ENCODE peak calls at places on chromosome 17, in eight cellular contexts. One of them, this sample, is unnamed.

GRCh38 chr17:3803308-3803640 is 2.3 kb upstream of the ITGAE start:
- DNase-seq in RWPE1: no peak
- DNase-seq in CD8-positive, alpha-beta T cell: no peak
- DNase-seq in kidney: no peak
- DNase-seq in psoas muscle: no peak
- DNase-seq in suprapubic skin: no peak
- DNase-seq in heart left ventricle: no peak
- DNase-seq in lower lobe of right lung: no peak
- DNase-seq in this sample: no peak

GRCh38 chr17:75778861-75779249 is 5.8 kb upstream of the UNK start:
- DNase-seq in RWPE1: no peak
- DNase-seq in CD8-positive, alpha-beta T cell: peak
- DNase-seq in kidney: no peak
- DNase-seq in psoas muscle: no peak
- DNase-seq in suprapubic skin: peak
- DNase-seq in heart left ventricle: no peak
- DNase-seq in lower lobe of right lung: peak
- DNase-seq in this sample: no peak

GRCh38 chr17:31534223-31534888 is 142.9 kb downstream of the RAB11FIP4 start:
- DNase-seq in RWPE1: no peak
- DNase-seq in CD8-positive, alpha-beta T cell: no peak
- DNase-seq in kidney: no peak
- DNase-seq in psoas muscle: no peak
- DNase-seq in suprapubic skin: no peak
- DNase-seq in heart left ventricle: no peak
- DNase-seq in lower lobe of right lung: no peak
- DNase-seq in this sample: no peak

GRCh38 chr17:9532715-9533114 is 42.9 kb downstream of the STX8 start:
- DNase-seq in RWPE1: no peak
- DNase-seq in CD8-positive, alpha-beta T cell: no peak
- DNase-seq in kidney: no peak
- DNase-seq in psoas muscle: no peak
- DNase-seq in suprapubic skin: no peak
- DNase-seq in heart left ventricle: no peak
- DNase-seq in lower lobe of right lung: no peak
- DNase-seq in this sample: no peak

GRCh38 chr17:32349503-32349853 is 479 bp upstream of the ZNF207 start:
- DNase-seq in RWPE1: no peak
- DNase-seq in CD8-positive, alpha-beta T cell: no peak
- DNase-seq in kidney: no peak
- DNase-seq in psoas muscle: no peak
- DNase-seq in suprapubic skin: no peak
- DNase-seq in heart left ventricle: no peak
- DNase-seq in lower lobe of right lung: no peak
- DNase-seq in this sample: peak

GRCh38 chr17:12952012-12952411 is 65.8 kb downstream of the ELAC2 start:
- DNase-seq in RWPE1: no peak
- DNase-seq in CD8-positive, alpha-beta T cell: no peak
- DNase-seq in kidney: no peak
- DNase-seq in psoas muscle: no peak
- DNase-seq in suprapubic skin: no peak
- DNase-seq in heart left ventricle: no peak
- DNase-seq in lower lobe of right lung: no peak
- DNase-seq in this sample: no peak

GRCh38 chr17:38705803-38706624 is 941 bp downstream of the MLLT6 start:
- DNase-seq in RWPE1: peak
- DNase-seq in CD8-positive, alpha-beta T cell: peak
- DNase-seq in kidney: peak
- DNase-seq in psoas muscle: peak
- DNase-seq in suprapubic skin: no peak
- DNase-seq in heart left ventricle: peak
- DNase-seq in lower lobe of right lung: peak
- DNase-seq in this sample: peak

GRCh38 chr17:43328650-43329049 is 70.1 kb upstream of the ARL4D start:
- DNase-seq in RWPE1: no peak
- DNase-seq in CD8-positive, alpha-beta T cell: no peak
- DNase-seq in kidney: no peak
- DNase-seq in psoas muscle: no peak
- DNase-seq in suprapubic skin: no peak
- DNase-seq in heart left ventricle: no peak
- DNase-seq in lower lobe of right lung: no peak
- DNase-seq in this sample: no peak

GRCh38 chr17:40818733-40819527 is 3.5 kb downstream of the KRT10 start:
- DNase-seq in RWPE1: peak
- DNase-seq in CD8-positive, alpha-beta T cell: peak
- DNase-seq in kidney: peak
- DNase-seq in psoas muscle: peak
- DNase-seq in suprapubic skin: peak
- DNase-seq in heart left ventricle: peak
- DNase-seq in lower lobe of right lung: peak
- DNase-seq in this sample: peak

GRCh38 chr17:8745586-8746500 is 1.2 kb upstream of the CCDC42 start:
- DNase-seq in RWPE1: peak
- DNase-seq in CD8-positive, alpha-beta T cell: peak
- DNase-seq in kidney: peak
- DNase-seq in psoas muscle: peak
- DNase-seq in suprapubic skin: no peak
- DNase-seq in heart left ventricle: peak
- DNase-seq in lower lobe of right lung: peak
- DNase-seq in this sample: peak

GRCh38 chr17:3916013-3916696 is at the start of gene P2RX1:
- DNase-seq in RWPE1: no peak
- DNase-seq in CD8-positive, alpha-beta T cell: no peak
- DNase-seq in kidney: no peak
- DNase-seq in psoas muscle: no peak
- DNase-seq in suprapubic skin: no peak
- DNase-seq in heart left ventricle: peak
- DNase-seq in lower lobe of right lung: peak
- DNase-seq in this sample: no peak

GRCh38 chr17:40251576-40251975 is 32.5 kb downstream of the WIPF2 start:
- DNase-seq in RWPE1: peak
- DNase-seq in CD8-positive, alpha-beta T cell: no peak
- DNase-seq in kidney: no peak
- DNase-seq in psoas muscle: no peak
- DNase-seq in suprapubic skin: peak
- DNase-seq in heart left ventricle: no peak
- DNase-seq in lower lobe of right lung: no peak
- DNase-seq in this sample: no peak

GRCh38 chr17:60231234-60231633 is 81.5 kb downstream of the CA4 start:
- DNase-seq in RWPE1: peak
- DNase-seq in CD8-positive, alpha-beta T cell: no peak
- DNase-seq in kidney: no peak
- DNase-seq in psoas muscle: no peak
- DNase-seq in suprapubic skin: no peak
- DNase-seq in heart left ventricle: no peak
- DNase-seq in lower lobe of right lung: no peak
- DNase-seq in this sample: peak

GRCh38 chr17:40553694-40554534 is 11.4 kb downstream of the CCR7 start:
- DNase-seq in RWPE1: no peak
- DNase-seq in CD8-positive, alpha-beta T cell: no peak
- DNase-seq in kidney: peak
- DNase-seq in psoas muscle: peak
- DNase-seq in suprapubic skin: peak
- DNase-seq in heart left ventricle: peak
- DNase-seq in lower lobe of right lung: no peak
- DNase-seq in this sample: peak

GRCh38 chr17:74453665-74454196 is 12.7 kb upstream of the CD300A start:
- DNase-seq in RWPE1: peak
- DNase-seq in CD8-positive, alpha-beta T cell: peak
- DNase-seq in kidney: no peak
- DNase-seq in psoas muscle: no peak
- DNase-seq in suprapubic skin: no peak
- DNase-seq in heart left ventricle: no peak
- DNase-seq in lower lobe of right lung: no peak
- DNase-seq in this sample: peak

GRCh38 chr17:76572201-76572910 is 13.3 kb downstream of the ST6GALNAC2 start:
- DNase-seq in RWPE1: no peak
- DNase-seq in CD8-positive, alpha-beta T cell: no peak
- DNase-seq in kidney: peak
- DNase-seq in psoas muscle: no peak
- DNase-seq in suprapubic skin: no peak
- DNase-seq in heart left ventricle: no peak
- DNase-seq in lower lobe of right lung: no peak
- DNase-seq in this sample: no peak

GRCh38 chr17:76421054-76421427 is 31.9 kb downstream of the UBE2O start:
- DNase-seq in RWPE1: no peak
- DNase-seq in CD8-positive, alpha-beta T cell: no peak
- DNase-seq in kidney: no peak
- DNase-seq in psoas muscle: no peak
- DNase-seq in suprapubic skin: no peak
- DNase-seq in heart left ventricle: peak
- DNase-seq in lower lobe of right lung: no peak
- DNase-seq in this sample: no peak

DNA sequence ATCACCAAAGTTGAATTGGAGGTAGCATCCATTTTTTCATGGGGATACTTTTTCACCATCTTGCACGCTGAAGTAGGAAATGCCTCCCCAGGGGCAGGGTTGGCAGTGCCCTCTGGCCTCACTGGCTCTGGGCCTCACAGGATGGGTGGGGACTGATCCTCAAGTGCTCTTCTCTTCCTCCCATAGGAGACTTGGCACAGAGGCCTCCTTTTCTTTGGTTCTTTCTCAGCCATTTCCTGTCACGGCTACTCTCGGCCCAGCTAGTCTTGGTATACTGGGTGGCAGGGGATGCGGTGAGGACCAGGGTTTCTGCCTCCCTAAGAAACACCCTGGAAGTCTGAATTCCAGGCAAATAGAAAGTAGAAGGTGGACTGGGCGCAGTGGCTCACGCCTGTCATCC is 58.2 kb downstream of the PECAM1 start:
- DNase-seq in RWPE1: no peak
- DNase-seq in CD8-positive, alpha-beta T cell: no peak
- DNase-seq in kidney: no peak
- DNase-seq in psoas muscle: no peak
- DNase-seq in suprapubic skin: no peak
- DNase-seq in heart left ventricle: peak
- DNase-seq in lower lobe of right lung: peak
- DNase-seq in this sample: no peak
- H3K27ac ChIP-seq in RWPE1: peak
- H3K27ac ChIP-seq in CD8-positive, alpha-beta T cell: no peak
- H3K27ac ChIP-seq in kidney: no peak
- H3K27ac ChIP-seq in psoas muscle: no peak
- H3K27ac ChIP-seq in suprapubic skin: no peak
- H3K27ac ChIP-seq in heart left ventricle: peak
- H3K27ac ChIP-seq in lower lobe of right lung: peak
- H3K27ac ChIP-seq in this sample: no peak

DNA sequence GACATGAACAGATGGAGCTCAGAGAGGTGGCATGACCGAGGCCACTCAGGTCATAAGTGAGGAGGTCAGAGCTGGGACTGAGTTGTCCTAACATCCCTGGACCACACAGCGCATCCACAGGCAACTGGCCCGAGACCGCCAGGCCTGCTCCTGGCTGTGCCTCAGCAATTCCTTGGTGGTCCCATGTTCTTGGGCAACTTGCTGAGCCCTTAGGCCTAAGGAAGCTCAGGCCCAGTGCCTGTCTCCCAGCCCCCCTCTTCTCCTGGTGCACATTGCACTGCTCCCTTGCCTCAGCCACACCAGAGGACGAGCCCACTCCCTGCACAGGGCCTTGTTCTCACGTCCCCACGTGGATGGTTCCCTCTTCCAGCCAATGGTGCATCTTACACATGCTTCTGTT is 23.9 kb downstream of the C17orf100 start:
- DNase-seq in RWPE1: no peak
- DNase-seq in CD8-positive, alpha-beta T cell: no peak
- DNase-seq in kidney: no peak
- DNase-seq in psoas muscle: no peak
- DNase-seq in suprapubic skin: no peak
- DNase-seq in heart left ventricle: no peak
- DNase-seq in lower lobe of right lung: no peak
- DNase-seq in this sample: peak
- H3K27ac ChIP-seq in RWPE1: no peak
- H3K27ac ChIP-seq in CD8-positive, alpha-beta T cell: no peak
- H3K27ac ChIP-seq in kidney: no peak
- H3K27ac ChIP-seq in psoas muscle: no peak
- H3K27ac ChIP-seq in suprapubic skin: no peak
- H3K27ac ChIP-seq in heart left ventricle: no peak
- H3K27ac ChIP-seq in lower lobe of right lung: no peak
- H3K27ac ChIP-seq in this sample: no peak

DNA sequence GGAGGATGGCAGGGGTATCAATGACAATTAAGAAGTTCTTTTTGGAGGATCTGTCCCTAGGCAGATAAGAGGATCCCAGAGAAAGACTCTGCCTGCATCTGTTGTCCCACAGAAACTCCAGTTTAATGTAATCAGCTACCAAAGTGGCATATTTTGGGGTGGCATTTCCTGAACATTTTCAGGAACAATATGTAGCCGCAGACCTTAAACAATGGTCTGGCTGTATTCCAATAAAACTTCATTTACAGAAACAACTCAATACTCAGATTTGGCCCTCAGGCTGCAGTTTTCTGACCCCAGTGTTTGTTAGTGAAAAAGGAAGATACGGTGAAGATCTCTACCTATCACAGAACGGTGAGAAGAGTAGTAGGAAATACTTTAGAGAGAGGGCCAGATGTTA is 46.1 kb downstream of the KCNJ16 start:
- DNase-seq in RWPE1: no peak
- DNase-seq in CD8-positive, alpha-beta T cell: no peak
- DNase-seq in kidney: no peak
- DNase-seq in psoas muscle: no peak
- DNase-seq in suprapubic skin: no peak
- DNase-seq in heart left ventricle: no peak
- DNase-seq in lower lobe of right lung: no peak
- DNase-seq in this sample: no peak
- H3K27ac ChIP-seq in RWPE1: no peak
- H3K27ac ChIP-seq in CD8-positive, alpha-beta T cell: no peak
- H3K27ac ChIP-seq in kidney: no peak
- H3K27ac ChIP-seq in psoas muscle: no peak
- H3K27ac ChIP-seq in suprapubic skin: no peak
- H3K27ac ChIP-seq in heart left ventricle: peak
- H3K27ac ChIP-seq in lower lobe of right lung: no peak
- H3K27ac ChIP-seq in this sample: no peak

GRCh38 chr17:72534776-72535175 is 414.0 kb downstream of the SOX9 start:
- DNase-seq in RWPE1: no peak
- DNase-seq in CD8-positive, alpha-beta T cell: no peak
- DNase-seq in kidney: no peak
- DNase-seq in psoas muscle: no peak
- DNase-seq in suprapubic skin: no peak
- DNase-seq in heart left ventricle: no peak
- DNase-seq in lower lobe of right lung: no peak
- DNase-seq in this sample: no peak

GRCh38 chr17:72534265-72534664 is 413.4 kb downstream of the SOX9 start:
- DNase-seq in RWPE1: no peak
- DNase-seq in CD8-positive, alpha-beta T cell: no peak
- DNase-seq in kidney: no peak
- DNase-seq in psoas muscle: no peak
- DNase-seq in suprapubic skin: no peak
- DNase-seq in heart left ventricle: no peak
- DNase-seq in lower lobe of right lung: no peak
- DNase-seq in this sample: no peak

GRCh38 chr17:72535779-72536178 is 415.0 kb downstream of the SOX9 start:
- DNase-seq in RWPE1: no peak
- DNase-seq in CD8-positive, alpha-beta T cell: no peak
- DNase-seq in kidney: no peak
- DNase-seq in psoas muscle: no peak
- DNase-seq in suprapubic skin: no peak
- DNase-seq in heart left ventricle: no peak
- DNase-seq in lower lobe of right lung: no peak
- DNase-seq in this sample: no peak

GRCh38 chr17:72536788-72537187 is 416.0 kb downstream of the SOX9 start:
- DNase-seq in RWPE1: no peak
- DNase-seq in CD8-positive, alpha-beta T cell: no peak
- DNase-seq in kidney: no peak
- DNase-seq in psoas muscle: no peak
- DNase-seq in suprapubic skin: no peak
- DNase-seq in heart left ventricle: no peak
- DNase-seq in lower lobe of right lung: no peak
- DNase-seq in this sample: no peak

GRCh38 chr17:72535346-72535745 is 414.5 kb downstream of the SOX9 start:
- DNase-seq in RWPE1: no peak
- DNase-seq in CD8-positive, alpha-beta T cell: no peak
- DNase-seq in kidney: no peak
- DNase-seq in psoas muscle: no peak
- DNase-seq in suprapubic skin: no peak
- DNase-seq in heart left ventricle: no peak
- DNase-seq in lower lobe of right lung: no peak
- DNase-seq in this sample: no peak
- H3K27ac ChIP-seq in RWPE1: no peak
- H3K27ac ChIP-seq in CD8-positive, alpha-beta T cell: no peak
- H3K27ac ChIP-seq in kidney: no peak
- H3K27ac ChIP-seq in psoas muscle: no peak
- H3K27ac ChIP-seq in suprapubic skin: no peak
- H3K27ac ChIP-seq in heart left ventricle: no peak
- H3K27ac ChIP-seq in lower lobe of right lung: no peak
- H3K27ac ChIP-seq in this sample: no peak

This sample was measured in endodermal cell.